ENCODE peak calls at places on chromosomes 5 and 9, in eight cellular contexts. D, C, A, J, O, R, T and K are unnamed samples.

GRCh38 chr5:132787076-132787475 is 10.0 kb upstream of the SEPTIN8 start:
- DNase-seq in D (no peak), C (no peak), A (peak), J (peak), O (peak), R (no peak), T (no peak), K (no peak)

GRCh38 chr5:54309751-54310432 is 481 bp downstream of the ARL15 start:
- DNase-seq in D (peak), C (peak), A (peak), J (no peak), O (peak), R (peak), T (peak), K (no peak)

GRCh38 chr5:173764321-173765029 is 123.7 kb upstream of the CPEB4 start:
- DNase-seq in D (peak), C (peak), A (peak), J (peak), O (peak), R (peak), T (peak), K (peak)

GRCh38 chr9:93205045-93205768 is 21.3 kb downstream of the WNK2 start:
- DNase-seq in D (peak), C (no peak), A (peak), J (no peak), O (no peak), R (peak), T (no peak), K (no peak)

GRCh38 chr5:13503017-13503416 is 441.5 kb downstream of the DNAH5 start:
- DNase-seq in D (no peak), C (no peak), A (no peak), J (no peak), O (no peak), R (no peak), T (peak), K (no peak)

GRCh38 chr5:96282020-96282419 is 151.0 kb downstream of the PCSK1 start:
- DNase-seq in D (no peak), C (no peak), A (no peak), J (no peak), O (no peak), R (no peak), T (no peak), K (no peak)

GRCh38 chr5:103345461-103345860 is 86.9 kb downstream of the MACIR start:
- DNase-seq in D (no peak), C (no peak), A (no peak), J (no peak), O (no peak), R (no peak), T (no peak), K (no peak)

GRCh38 chr5:172891716-172892421 is 57.8 kb downstream of the ERGIC1 start:
- DNase-seq in D (no peak), C (no peak), A (no peak), J (peak), O (no peak), R (no peak), T (no peak), K (no peak)

GRCh38 chr5:96065577-96066385 is 104.1 kb upstream of the ELL2 start:
- DNase-seq in D (no peak), C (no peak), A (no peak), J (no peak), O (no peak), R (no peak), T (no peak), K (no peak)

GRCh38 chr9:90999425-91000397 is 198.1 kb downstream of the SYK start:
- DNase-seq in D (no peak), C (no peak), A (no peak), J (peak), O (peak), R (peak), T (peak), K (no peak)

GRCh38 chr9:130215341-130216119 is 43.3 kb downstream of the NCS1 start:
- DNase-seq in D (no peak), C (no peak), A (peak), J (peak), O (peak), R (no peak), T (no peak), K (no peak)

GRCh38 chr9:32701321-32702022 is 66.0 kb upstream of the TAF1L start:
- DNase-seq in D (no peak), C (no peak), A (no peak), J (peak), O (peak), R (no peak), T (peak), K (no peak)

GRCh38 chr5:90289837-90290236 is 119.7 kb downstream of the CETN3 start:
- DNase-seq in D (no peak), C (no peak), A (no peak), J (peak), O (no peak), R (no peak), T (no peak), K (no peak)

GRCh38 chr9:9122230-9122875 is 1322.8 kb upstream of the DMAC1 start:
- DNase-seq in D (no peak), C (no peak), A (no peak), J (no peak), O (no peak), R (no peak), T (no peak), K (no peak)

GRCh38 chr5:139814704-139815280 is 19.2 kb downstream of the PSD2 start:
- DNase-seq in D (no peak), C (no peak), A (no peak), J (no peak), O (no peak), R (no peak), T (no peak), K (no peak)

GRCh38 chr9:105308448-105309412 is 64.3 kb downstream of the SLC44A1 start:
- DNase-seq in D (no peak), C (no peak), A (no peak), J (no peak), O (no peak), R (no peak), T (no peak), K (no peak)

GRCh38 chr5:79413112-79413511 is 100.8 kb downstream of the HOMER1 start:
- DNase-seq in D (no peak), C (no peak), A (no peak), J (no peak), O (no peak), R (no peak), T (peak), K (no peak)

GRCh38 chr9:93684161-93684765 is 107.9 kb downstream of the PHF2 start:
- DNase-seq in D (no peak), C (no peak), A (no peak), J (no peak), O (no peak), R (peak), T (no peak), K (no peak)

GRCh38 chr5:32790411-32790951 is 79.4 kb downstream of the NPR3 start:
- DNase-seq in D (no peak), C (no peak), A (peak), J (no peak), O (peak), R (no peak), T (peak), K (no peak)

GRCh38 chr9:137372693-137373610 is 50.0 kb downstream of the EXD3 start:
- DNase-seq in D (no peak), C (no peak), A (no peak), J (no peak), O (no peak), R (no peak), T (no peak), K (no peak)

GRCh38 chr5:82635561-82636288 is 357.6 kb upstream of the RPS23 start:
- DNase-seq in D (no peak), C (peak), A (peak), J (peak), O (peak), R (no peak), T (peak), K (no peak)

GRCh38 chr9:20606637-20607036 is 15.7 kb downstream of the MLLT3 start:
- DNase-seq in D (no peak), C (peak), A (no peak), J (no peak), O (no peak), R (no peak), T (no peak), K (no peak)

GRCh38 chr9:68698943-68699509 is 6.0 kb upstream of the PIP5K1B start:
- DNase-seq in D (no peak), C (no peak), A (no peak), J (no peak), O (no peak), R (no peak), T (no peak), K (no peak)

GRCh38 chr9:128191406-128192046 is at the start of gene CIZ1:
- DNase-seq in D (peak), C (peak), A (peak), J (peak), O (peak), R (peak), T (peak), K (peak)

GRCh38 chr9:89945133-89945532 is 340.3 kb downstream of the GADD45G start:
- DNase-seq in D (no peak), C (no peak), A (no peak), J (no peak), O (no peak), R (no peak), T (no peak), K (no peak)

GRCh38 chr5:14433202-14433601 is 148.4 kb upstream of the OTULINL start:
- DNase-seq in D (no peak), C (no peak), A (no peak), J (no peak), O (no peak), R (no peak), T (no peak), K (no peak)

GRCh38 chr9:133710661-133711427 is 27.3 kb downstream of the SARDH start:
- DNase-seq in D (peak), C (no peak), A (no peak), J (no peak), O (no peak), R (no peak), T (no peak), K (no peak)

GRCh38 chr9:36332006-36332405 is 68.1 kb downstream of the RNF38 start:
- DNase-seq in D (no peak), C (no peak), A (no peak), J (peak), O (peak), R (no peak), T (no peak), K (no peak)

GRCh38 chr5:1127991-1128785 is 16.3 kb upstream of the SLC12A7 start:
- DNase-seq in D (no peak), C (no peak), A (no peak), J (no peak), O (no peak), R (peak), T (no peak), K (no peak)

DNA sequence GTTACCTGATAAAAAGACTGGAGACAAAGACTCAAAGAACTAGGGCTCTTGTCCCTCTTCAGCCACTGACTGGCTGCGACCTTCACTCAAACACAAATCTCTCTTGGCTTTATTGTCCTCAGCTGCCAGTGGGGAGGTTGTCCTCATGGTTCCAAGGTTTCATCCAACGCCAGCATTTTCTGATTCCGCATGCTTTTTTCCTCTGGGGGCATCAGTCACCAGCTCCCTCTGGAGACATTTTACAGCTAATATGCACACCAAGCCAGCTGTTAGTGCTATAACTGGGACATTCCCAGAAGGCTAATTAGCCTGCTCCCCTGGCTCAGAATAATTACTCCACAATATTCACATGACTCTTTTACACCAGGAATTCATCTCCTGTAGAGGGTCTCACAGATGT is 193.5 kb upstream of the ANKRD55 start:
- DNase-seq in D (no peak), C (no peak), A (no peak), J (no peak), O (no peak), R (no peak), T (no peak), K (no peak)
- TF ChIP-seq CTCF in D (no peak), C (no peak), A (no peak), J (no peak), O (no peak), R (no peak), T (no peak), K (no peak)

GRCh38 chr5:25357605-25358004 is 712.8 kb upstream of the CDH10 start:
- DNase-seq in D (no peak), C (no peak), A (no peak), J (no peak), O (no peak), R (no peak), T (no peak), K (no peak)
- TF ChIP-seq CTCF in D (no peak), C (no peak), A (no peak), J (no peak), O (no peak), R (no peak), T (no peak), K (no peak)

DNA sequence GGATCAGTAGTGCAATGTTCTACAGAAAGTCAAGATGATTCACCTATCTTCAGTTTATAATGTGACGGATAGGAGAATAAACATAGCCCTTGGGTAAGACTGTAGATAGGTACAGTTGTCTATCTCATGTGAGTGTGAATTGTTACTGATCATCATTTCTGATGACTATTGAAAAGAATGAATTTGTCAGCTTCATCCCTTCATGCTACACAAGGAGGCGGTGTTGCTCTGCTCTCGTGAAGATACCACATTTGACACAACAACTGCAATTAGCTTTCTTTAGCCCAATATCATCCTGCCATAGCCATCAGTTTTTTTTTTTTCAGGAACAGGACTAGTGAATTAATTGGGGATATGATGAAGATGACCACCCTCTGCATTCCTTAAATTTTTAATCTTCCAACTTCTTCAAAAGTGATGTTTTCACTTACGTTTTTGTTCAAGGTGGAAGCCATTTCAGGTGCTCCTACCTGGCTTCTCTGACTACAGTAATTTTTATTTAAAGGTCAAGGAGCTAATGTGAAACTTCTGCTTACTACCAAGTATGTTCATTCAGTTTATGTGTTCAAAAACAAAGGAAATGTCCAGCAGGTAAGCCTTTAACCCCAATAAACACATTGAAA is 152.9 kb upstream of the MOCS2 start:
- DNase-seq in D (peak), C (peak), A (peak), J (peak), O (peak), R (no peak), T (peak), K (no peak)
- TF ChIP-seq CTCF in D (peak), C (peak), A (peak), J (peak), O (peak), R (peak), T (peak), K (no peak)

GRCh38 chr5:81558188-81558587 is 164.3 kb upstream of the ACOT12 start:
- DNase-seq in D (no peak), C (no peak), A (no peak), J (no peak), O (no peak), R (no peak), T (no peak), K (no peak)
- TF ChIP-seq CTCF in D (no peak), C (no peak), A (no peak), J (no peak), O (no peak), R (no peak), T (no peak), K (no peak)

GRCh38 chr5:156838966-156839365 is 11.1 kb upstream of the PPP1R2B start:
- DNase-seq in D (no peak), C (no peak), A (no peak), J (no peak), O (no peak), R (no peak), T (no peak), K (no peak)

GRCh38 chr5:156841737-156842136 is 8.4 kb upstream of the PPP1R2B start:
- DNase-seq in D (no peak), C (no peak), A (no peak), J (no peak), O (no peak), R (no peak), T (no peak), K (no peak)

GRCh38 chr5:156834916-156835315 is 15.2 kb upstream of the PPP1R2B start:
- DNase-seq in D (no peak), C (no peak), A (no peak), J (no peak), O (no peak), R (no peak), T (no peak), K (no peak)

GRCh38 chr5:156835905-156836304 is 14.2 kb upstream of the PPP1R2B start:
- DNase-seq in D (no peak), C (peak), A (no peak), J (no peak), O (no peak), R (no peak), T (no peak), K (no peak)
- TF ChIP-seq CTCF in D (no peak), C (peak), A (no peak), J (no peak), O (no peak), R (no peak), T (no peak), K (peak)

DNA sequence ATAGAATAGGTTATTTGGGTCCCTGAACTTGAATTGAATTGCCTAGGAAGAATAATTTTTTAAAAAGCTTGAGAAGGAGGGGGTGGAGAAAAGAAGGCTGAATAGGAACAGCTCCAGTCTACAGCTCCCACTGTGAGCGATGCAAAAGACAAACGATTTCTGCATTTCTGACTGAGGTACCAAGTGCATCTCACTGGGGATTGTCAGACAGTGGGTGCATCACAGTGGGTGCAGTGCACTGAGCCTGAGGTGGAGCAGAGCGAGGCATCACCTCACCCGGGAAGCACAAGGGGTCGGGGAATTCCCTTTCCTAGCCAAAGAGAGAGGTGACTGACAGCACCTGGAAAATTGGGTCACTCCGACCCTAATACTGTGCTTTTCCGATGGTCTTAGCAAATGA is 782.2 kb upstream of the RGMB start:
- DNase-seq in D (no peak), C (no peak), A (no peak), J (no peak), O (no peak), R (no peak), T (no peak), K (no peak)
- TF ChIP-seq CTCF in D (no peak), C (no peak), A (no peak), J (no peak), O (no peak), R (no peak), T (no peak), K (no peak)

GRCh38 chr9:86974421-86974820 is 27.1 kb upstream of the GAS1 start:
- DNase-seq in D (no peak), C (no peak), A (no peak), J (peak), O (no peak), R (no peak), T (no peak), K (no peak)
- TF ChIP-seq CTCF in D (no peak), C (no peak), A (peak), J (peak), O (no peak), R (no peak), T (no peak), K (no peak)